ENCODE peak calls at places on chromosomes 4 and X, in six cellular contexts. F is sigmoid colon, N is SK-N-SH, J is endothelial cell of umbilical vein, U is spleen, C is suprapubic skin. I is an unnamed sample.

GRCh38 chr4:142703694-142704309 is 142.3 kb downstream of the INPP4B start:
- DNase-seq in C (no peak), U (no peak), F (no peak), J (peak; percentile 17), N (no peak), I (no peak)

GRCh38 chrX:77446840-77447239 is 349 bp upstream of the FGF16 start:
- DNase-seq in U (no peak), N (no peak), F (no peak), C (no peak), J (peak; percentile 36), I (no peak)

GRCh38 chr4:124854968-124855367 is 142.4 kb upstream of the ANKRD50 start:
- DNase-seq in U (no peak), J (no peak), C (no peak), F (no peak), N (no peak), I (no peak)

GRCh38 chr4:86582453-86582852 is 11.7 kb upstream of the PTPN13 start:
- DNase-seq in J (no peak), N (peak; percentile 25), F (no peak), U (no peak), C (no peak), I (no peak)

GRCh38 chr4:72948080-72948479 is 121.4 kb downstream of the COX18 start:
- DNase-seq in F (no peak), U (no peak), N (no peak), C (no peak), J (no peak), I (no peak)

GRCh38 chr4:138650917-138651564 is 364.5 kb upstream of the NOCT start:
- DNase-seq in C (no peak), J (no peak), N (no peak), F (no peak), U (no peak), I (no peak)

GRCh38 chr4:7068883-7069282 is 1.0 kb upstream of the GRPEL1 start:
- DNase-seq in F (peak; percentile 56), U (peak; percentile 87), J (no peak), C (peak; percentile 76), N (peak; percentile 54), I (no peak)

GRCh38 chr4:114178392-114178791 is 198.9 kb upstream of the ARSJ start:
- DNase-seq in C (no peak), F (no peak), J (peak; percentile 50), N (no peak), U (no peak), I (no peak)

GRCh38 chr4:71074452-71075299 is 81.2 kb downstream of the DCK start:
- DNase-seq in C (no peak), F (no peak), N (no peak), J (no peak), U (no peak), I (no peak)

GRCh38 chr4:3868841-3869572 is 102.8 kb downstream of the ADRA2C start:
- DNase-seq in U (peak; percentile 41), J (no peak), N (no peak), C (peak; percentile 67), F (peak; percentile 46), I (peak; percentile 14)

DNA sequence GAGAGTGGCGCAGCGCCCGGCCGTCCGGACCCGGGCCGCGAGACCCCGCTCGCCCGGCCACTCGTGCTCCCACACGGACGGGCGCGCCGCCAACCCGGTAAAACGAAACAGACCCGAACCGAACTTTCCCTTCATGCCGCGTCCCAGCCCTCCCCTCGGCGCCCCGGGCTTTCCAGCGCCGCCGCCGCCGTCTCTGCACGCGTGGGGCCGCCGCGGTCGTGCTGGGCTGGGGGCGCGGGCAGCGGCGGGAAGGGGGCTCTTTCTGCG is 222 bp downstream of the SMAD1 start:
- DNase-seq in J (no peak), N (no peak), U (no peak), F (no peak), C (no peak), I (no peak)
- H3K27ac ChIP-seq in J (peak overlapping the region; percentile 60), N (peak overlapping the region; percentile 78), U (peak overlapping the region; percentile 80), F (peak overlapping the region; percentile 97), C (peak overlapping the region; percentile 98), I (peak overlapping the region; percentile 95)

GRCh38 chr4:53490965-53491622 is 100.2 kb downstream of the LNX1 start:
- DNase-seq in C (no peak), N (peak; percentile 50), F (no peak), U (no peak), J (peak; percentile 85), I (no peak)
- TF ChIP-seq POLR2AphosphoS5 in C (no peak), N (no peak), F (peak; percentile 44), U (no peak), J (no peak), I (no peak)

DNA sequence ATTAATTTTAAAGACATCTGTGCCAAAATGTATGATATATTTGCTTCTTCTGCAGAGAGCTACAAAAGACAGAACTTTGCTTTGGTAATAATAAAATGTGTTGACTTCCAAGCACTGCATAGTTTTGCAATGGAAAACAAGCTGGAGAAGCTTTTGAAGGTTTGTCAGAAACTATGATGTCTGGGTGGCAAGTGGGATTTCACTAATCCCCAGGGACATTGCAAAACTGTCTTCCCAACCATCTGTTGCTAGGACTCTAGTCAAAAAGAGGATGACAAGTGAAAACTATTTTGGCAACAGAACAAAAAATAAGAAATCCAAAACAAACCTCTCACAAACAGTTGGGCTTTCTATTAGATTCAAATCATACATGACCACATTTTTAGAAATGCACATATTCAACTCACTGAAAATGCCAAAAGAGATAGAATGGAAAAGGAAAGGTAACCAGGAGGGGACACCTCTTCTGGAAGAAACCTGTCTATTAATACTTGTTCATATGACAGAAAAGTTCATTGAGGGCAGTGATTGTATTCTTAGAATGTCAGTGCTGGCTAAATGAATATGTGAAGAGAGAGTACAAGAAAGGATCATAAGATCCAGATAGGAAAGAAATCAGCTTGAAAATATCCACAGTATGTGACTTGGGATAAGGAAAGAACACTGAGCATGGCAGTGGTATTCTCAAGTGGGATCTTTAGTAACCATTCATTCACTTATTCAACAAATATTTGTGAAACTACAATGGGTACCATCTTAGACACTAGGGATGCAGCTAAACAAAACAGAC is 228.0 kb downstream of the RASL11B start:
- DNase-seq in U (no peak), C (no peak), J (no peak), F (no peak), N (no peak), I (no peak)
- H3K27ac ChIP-seq in U (no peak overlapping the region), C (no peak overlapping the region), J (no peak overlapping the region), F (no peak overlapping the region), N (no peak overlapping the region), I (no peak overlapping the region)

DNA sequence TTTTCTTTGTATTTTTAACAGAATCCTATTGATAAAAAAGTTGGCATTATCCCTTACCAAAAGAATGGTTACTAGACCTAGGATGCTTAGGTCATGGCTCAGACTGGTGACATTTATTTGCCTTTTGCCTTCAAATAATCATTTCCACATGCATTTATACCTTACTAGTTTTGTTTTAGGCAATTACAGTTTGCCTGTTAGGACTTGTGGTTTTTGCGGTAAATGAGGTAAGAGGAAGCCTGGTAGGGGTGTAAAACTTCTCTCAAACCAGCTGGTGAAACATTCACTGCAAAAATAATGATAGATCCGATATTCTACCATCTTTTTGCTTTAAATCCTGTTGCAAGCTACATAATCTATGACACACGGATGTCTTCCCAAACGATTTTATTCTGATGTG is 12.1 kb downstream of the LAMP2 start:
- DNase-seq in F (no peak), J (no peak), C (no peak), U (no peak), N (no peak), I (no peak)
- TF ChIP-seq POLR2AphosphoS5 in F (no peak), J (no peak), C (no peak), U (no peak), N (no peak), I (no peak)

GRCh38 chr4:185638548-185639301 is 103.4 kb upstream of the PDLIM3 start:
- DNase-seq in N (peak; percentile 71), F (no peak), U (no peak), C (no peak), J (no peak), I (no peak)
- H3K27ac ChIP-seq in N (no peak overlapping the region), F (peak overlapping the region; percentile 78), U (no peak overlapping the region), C (no peak overlapping the region), J (no peak overlapping the region), I (no peak overlapping the region)

DNA sequence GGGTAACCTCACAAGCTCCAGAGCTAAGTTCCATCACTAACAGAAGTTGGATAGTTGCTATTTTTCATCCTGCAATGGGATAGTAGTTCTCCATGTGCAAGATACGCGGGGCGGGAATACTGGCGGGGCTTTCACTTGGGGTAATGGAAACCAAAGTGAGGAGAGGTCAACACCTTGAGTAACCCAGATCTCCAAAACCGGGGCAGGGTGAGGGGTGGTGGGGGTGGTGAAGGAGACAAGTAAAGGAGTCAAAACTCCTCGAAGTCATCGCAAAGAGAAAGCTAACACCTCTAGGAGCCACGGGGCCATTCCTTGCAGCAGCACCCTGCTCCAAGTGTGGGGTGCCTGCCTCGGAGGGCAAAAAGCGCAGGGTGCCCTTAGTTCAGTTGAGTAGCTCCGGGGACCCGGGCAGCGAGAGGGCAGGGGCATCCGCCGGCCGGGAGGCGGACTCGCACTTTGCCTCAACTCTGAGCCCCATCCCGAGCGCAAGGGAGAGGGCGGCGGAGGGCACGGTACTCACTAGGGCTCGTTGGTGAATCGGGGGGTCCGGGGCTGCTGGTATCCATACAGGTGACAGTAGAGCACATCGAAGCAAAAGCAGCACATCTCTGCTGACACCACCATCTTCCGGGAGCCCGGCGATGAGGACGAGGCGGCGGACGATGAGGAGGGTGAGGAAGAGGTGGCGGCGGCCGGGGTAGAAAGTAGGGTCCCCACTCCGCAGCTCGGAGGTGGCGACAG is 636 bp downstream of the AMMECR1 start:
- DNase-seq in U (peak; percentile 89), J (peak; percentile 6), C (peak; percentile 72), F (peak; percentile 63), N (peak; percentile 55), I (peak; percentile 75)
- TF ChIP-seq POLR2AphosphoS5 in U (no peak), J (no peak), C (no peak), F (no peak), N (no peak), I (no peak)

GRCh38 chrX:23926015-23926414 is 18.2 kb downstream of the CXorf58 start:
- DNase-seq in N (no peak), J (no peak), U (no peak), F (no peak), C (no peak), I (no peak)

GRCh38 chrX:23936198-23936597 is 28.4 kb downstream of the CXorf58 start:
- DNase-seq in N (no peak), C (no peak), U (no peak), J (no peak), F (no peak), I (no peak)

GRCh38 chrX:23935116-23935515 is 27.3 kb downstream of the CXorf58 start:
- DNase-seq in C (no peak), U (no peak), F (no peak), N (no peak), J (no peak), I (no peak)

GRCh38 chrX:23937100-23937499 is 29.3 kb downstream of the CXorf58 start:
- DNase-seq in U (no peak), N (no peak), C (no peak), J (no peak), F (no peak), I (no peak)

GRCh38 chrX:23931149-23931604 is 23.4 kb downstream of the CXorf58 start:
- DNase-seq in U (no peak), C (no peak), F (no peak), J (no peak), N (no peak), I (no peak)
- H3K27ac ChIP-seq in U (no peak overlapping the region), C (no peak overlapping the region), F (no peak overlapping the region), J (no peak overlapping the region), N (no peak overlapping the region), I (no peak overlapping the region)